ENCODE peak calls at places on chromosomes 13 and 19, in nine cellular contexts. B is T-helper 1 cell; W is effector memory CD8-positive, alpha-beta T cell; S is cardiac muscle cell; Z is stimulated activated CD4-positive, alpha-beta T cell treated with anti-CD3 and anti-CD28 coated beads, Interleukin-4, amount 100 ng/mL, for 48 hours; X is stimulated activated naive CD8-positive, alpha-beta T cell treated with anti-CD3 and anti-CD28 coated beads, Interleukin-15, amount 100 ng/mL, for 72 hours; G is left ventricle myocardium inferior; K is stimulated activated CD8-positive, alpha-beta memory T cell treated with anti-CD3 and anti-CD28 coated beads, Interleukin-15, amount 100 ng/mL, for 4 hours; R is substantia nigra. E is an unnamed sample.

GRCh38 chr13:37531054-37531453 is 67.5 kb downstream of the POSTN start:
- DNase-seq in W (no peak), S (peak; percentile 74), K (no peak), B (no peak), R (no peak), Z (no peak), G (no peak), X (no peak), E (no peak)

GRCh38 chr13:36131215-36131930 is at the start of gene DCLK1:
- DNase-seq in X (no peak), B (no peak), Z (no peak), W (no peak), K (no peak), R (no peak), S (peak; percentile 65), G (peak; percentile 80), E (peak; percentile 88)

GRCh38 chr13:83589816-83590215 is 292.5 kb downstream of the SLITRK1 start:
- DNase-seq in S (no peak), W (no peak), Z (no peak), X (no peak), G (no peak), K (no peak), B (no peak), R (no peak), E (no peak)

GRCh38 chr13:40648040-40648439 is 18.4 kb downstream of the FOXO1 start:
- DNase-seq in K (no peak), S (no peak), R (no peak), X (no peak), Z (no peak), G (no peak), W (no peak), B (no peak), E (no peak)

GRCh38 chr19:19138110-19138981 is at the start of gene TMEM161A:
- DNase-seq in Z (peak; percentile 91), X (peak; percentile 96), K (peak; percentile 89), R (peak; percentile 71), S (peak; percentile 99), B (peak; percentile 91), W (peak; percentile 96), G (peak; percentile 99), E (peak; percentile 98)

GRCh38 chr19:49061445-49061844 is 3.2 kb downstream of the NTF4 start:
- DNase-seq in K (no peak), G (no peak), W (no peak), Z (no peak), S (no peak), B (no peak), X (no peak), R (no peak), E (no peak)

GRCh38 chr13:82802528-82802927 is 1079.7 kb downstream of the SLITRK1 start:
- DNase-seq in S (peak; percentile 14), Z (no peak), W (no peak), R (no peak), X (no peak), G (no peak), B (no peak), K (no peak), E (no peak)

GRCh38 chr13:42804244-42804868 is 23.0 kb downstream of the FAM216B start:
- DNase-seq in W (no peak), G (no peak), X (no peak), S (peak; percentile 21), B (no peak), K (no peak), R (no peak), Z (no peak), E (no peak)

GRCh38 chr19:46080561-46080960 is 39.8 kb upstream of the IGFL4 start:
- DNase-seq in B (no peak), R (no peak), K (no peak), Z (no peak), G (no peak), X (no peak), W (no peak), S (peak; percentile 94), E (no peak)

GRCh38 chr13:112826565-112826964 is 136.7 kb downstream of the ATP11A start:
- DNase-seq in K (no peak), B (no peak), R (no peak), X (no peak), Z (no peak), S (no peak), W (no peak), G (no peak), E (no peak)

GRCh38 chr13:106038752-106039151 is 496.7 kb downstream of the EFNB2 start:
- DNase-seq in Z (no peak), X (no peak), S (peak; percentile 70), W (no peak), G (no peak), K (no peak), B (no peak), R (no peak), E (no peak)

GRCh38 chr13:91058066-91058465 is 289.4 kb upstream of the MIR17HG start:
- DNase-seq in X (no peak), R (no peak), Z (no peak), S (peak; percentile 8), K (no peak), W (no peak), G (no peak), B (no peak), E (no peak)

GRCh38 chr19:2546128-2547032 is 70.5 kb downstream of the GADD45B start:
- DNase-seq in Z (no peak), K (no peak), G (peak; percentile 90), S (peak; percentile 54), R (peak; percentile 65), B (no peak), W (no peak), X (no peak), E (peak; percentile 80)

GRCh38 chr19:15469513-15470297 is 5.4 kb upstream of the RASAL3 start:
- DNase-seq in S (peak; percentile 49), B (no peak), X (no peak), W (no peak), Z (no peak), G (no peak), R (no peak), K (no peak), E (no peak)

GRCh38 chr19:15782211-15782610 is 5.2 kb upstream of the OR10H5 start:
- DNase-seq in W (no peak), R (no peak), X (no peak), K (no peak), B (no peak), S (no peak), Z (no peak), G (no peak), E (no peak)

GRCh38 chr19:45809643-45810159 is 5.4 kb downstream of the RSPH6A start:
- DNase-seq in Z (no peak), R (no peak), B (no peak), X (no peak), W (no peak), S (peak; percentile 76), K (no peak), G (no peak), E (no peak)

GRCh38 chr19:43519436-43520088 is 7.4 kb downstream of the ETHE1 start:
- DNase-seq in X (peak; percentile 65), S (peak; percentile 93), R (peak; percentile 9), W (peak; percentile 75), Z (peak; percentile 80), K (no peak), B (peak; percentile 74), G (peak; percentile 70), E (peak; percentile 87)

GRCh38 chr19:48872884-48873475 is 759 bp downstream of the PPP1R15A start:
- DNase-seq in S (peak; percentile 96), W (peak; percentile 82), R (no peak), K (peak; percentile 43), Z (peak; percentile 56), X (peak; percentile 74), B (peak; percentile 73), G (peak; percentile 84), E (peak; percentile 84)

GRCh38 chr13:31781064-31781463 is 41.7 kb downstream of the RXFP2 start:
- DNase-seq in K (no peak), Z (no peak), X (no peak), B (no peak), G (no peak), W (no peak), S (no peak), R (no peak), E (no peak)

GRCh38 chr19:30078381-30078910 is 136.4 kb downstream of the URI1 start:
- DNase-seq in R (no peak), Z (no peak), K (no peak), G (no peak), X (no peak), W (no peak), B (no peak), S (no peak), E (no peak)

GRCh38 chr19:55341191-55342043 is 1.7 kb downstream of the KMT5C start:
- DNase-seq in Z (peak; percentile 58), X (no peak), B (no peak), S (peak; percentile 73), R (no peak), K (no peak), G (peak; percentile 74), W (no peak), E (peak; percentile 76)

E was measured in psoas muscle.